ENCODE peak calls at places on chromosome 4, in nine cellular contexts. W, I, E, Q, T, H, B, Y and N are unnamed samples.

GRCh38 chr4:48483006-48483776 is at the start of gene SLC10A4:
- DNase-seq in W (no peak), I (peak; percentile 50), E (peak; percentile 51), Q (peak; percentile 36), T (peak; percentile 53), H (no peak), B (no peak), Y (no peak), N (no peak)

GRCh38 chr4:103478210-103478609 is 241.6 kb downstream of the TACR3 start:
- DNase-seq in W (no peak), I (no peak), E (no peak), Q (no peak), T (no peak), H (no peak), B (no peak), Y (no peak), N (no peak)

GRCh38 chr4:182628540-182628939 is 288.6 kb downstream of the DCTD start:
- DNase-seq in W (no peak), I (no peak), E (no peak), Q (no peak), T (no peak), H (no peak), B (no peak), Y (no peak), N (no peak)

GRCh38 chr4:110163327-110164070 is 34.9 kb downstream of the ELOVL6 start:
- DNase-seq in W (no peak), I (no peak), E (peak; percentile 70), Q (no peak), T (no peak), H (no peak), B (peak; percentile 82), Y (no peak), N (no peak)

GRCh38 chr4:156959298-156959702 is 12.3 kb downstream of the PDGFC start:
- DNase-seq in W (no peak), I (no peak), E (no peak), Q (no peak), T (no peak), H (no peak), B (no peak), Y (no peak), N (no peak)

GRCh38 chr4:3416270-3416669 is 25.5 kb upstream of the HGFAC start:
- DNase-seq in W (no peak), I (no peak), E (no peak), Q (no peak), T (no peak), H (no peak), B (no peak), Y (no peak), N (no peak)

GRCh38 chr4:52993771-52994170 is 131.7 kb downstream of the RASL11B start:
- DNase-seq in W (no peak), I (peak; percentile 40), E (no peak), Q (no peak), T (no peak), H (no peak), B (no peak), Y (no peak), N (no peak)

GRCh38 chr4:149161247-149161646 is 654.4 kb downstream of the IQCM start:
- DNase-seq in W (no peak), I (no peak), E (no peak), Q (no peak), T (no peak), H (no peak), B (peak; percentile 59), Y (no peak), N (no peak)

GRCh38 chr4:96352051-96352517 is 512.2 kb downstream of the PDHA2 start:
- DNase-seq in W (peak; percentile 17), I (no peak), E (peak; percentile 75), Q (no peak), T (no peak), H (peak; percentile 51), B (peak; percentile 34), Y (no peak), N (peak; percentile 3)

GRCh38 chr4:88802585-88803285 is 105.1 kb upstream of the NAP1L5 start:
- DNase-seq in W (no peak), I (no peak), E (no peak), Q (no peak), T (no peak), H (no peak), B (peak; percentile 21), Y (no peak), N (no peak)

GRCh38 chr4:61408163-61408562 is 208.0 kb downstream of the ADGRL3 start:
- DNase-seq in W (no peak), I (no peak), E (no peak), Q (no peak), T (no peak), H (no peak), B (no peak), Y (no peak), N (no peak)